ENCODE peak calls at places on chromosomes 3 and 15, in seven cellular contexts. D is activated gamma-delta T cell treated with Interleukin-2 at 50 U/mL for 16 hours; Q is naive thymus-derived CD8-positive, alpha-beta T cell; I is SK-N-SH; E is brain microvascular endothelial cell; N is mesendoderm; F is AML-193. J is an unnamed sample.

GRCh38 chr3:69095636-69096035 is 10.9 kb downstream of the ARL6IP5 start:
- DNase-seq in D (no peak), Q (peak), I (no peak), E (no peak), N (no peak), F (no peak), J (peak)

GRCh38 chr3:45677045-45677436 is 12.2 kb upstream of the SACM1L start:
- DNase-seq in D (peak), Q (peak), I (no peak), E (peak), N (peak), F (peak), J (peak)

GRCh38 chr3:37279226-37279625 is 104.8 kb upstream of the LRRFIP2 start:
- DNase-seq in D (no peak), Q (no peak), I (peak), E (no peak), N (no peak), F (no peak), J (no peak)

GRCh38 chr15:66993874-66994696 is 71.3 kb upstream of the SMAD3 start:
- DNase-seq in D (no peak), Q (no peak), I (no peak), E (no peak), N (no peak), F (no peak), J (no peak)

GRCh38 chr15:91548588-91548987 is 304.9 kb upstream of the SLCO3A1 start:
- DNase-seq in D (no peak), Q (no peak), I (no peak), E (no peak), N (no peak), F (no peak), J (no peak)

GRCh38 chr3:85592256-85592655 is 633.5 kb downstream of the CADM2 start:
- DNase-seq in D (no peak), Q (no peak), I (no peak), E (no peak), N (no peak), F (no peak), J (no peak)

GRCh38 chr3:135125171-135125801 is 330.2 kb downstream of the EPHB1 start:
- DNase-seq in D (no peak), Q (no peak), I (no peak), E (peak), N (peak), F (peak), J (peak)

GRCh38 chr15:45429974-45430792 is 51.8 kb upstream of the GATM start:
- DNase-seq in D (peak), Q (peak), I (peak), E (peak), N (peak), F (peak), J (peak)

GRCh38 chr3:111577798-111578685 is 17.1 kb downstream of the ZBED2 start:
- DNase-seq in D (no peak), Q (no peak), I (peak), E (peak), N (peak), F (peak), J (peak)

GRCh38 chr3:195760345-195760983 is 39.7 kb downstream of the MUC20 start:
- DNase-seq in D (no peak), Q (no peak), I (no peak), E (no peak), N (no peak), F (no peak), J (no peak)

GRCh38 chr15:34275721-34276120 is 50.9 kb downstream of the EMC4 start:
- DNase-seq in D (no peak), Q (no peak), I (no peak), E (no peak), N (no peak), F (no peak), J (no peak)

GRCh38 chr15:34014556-34014955 is 24.4 kb downstream of the AVEN start:
- DNase-seq in D (no peak), Q (no peak), I (no peak), E (peak), N (no peak), F (no peak), J (no peak)

GRCh38 chr15:25058080-25058785 is 103.4 kb downstream of the SNRPN start:
- DNase-seq in D (no peak), Q (no peak), I (no peak), E (no peak), N (no peak), F (no peak), J (no peak)

GRCh38 chr3:77078279-77078678 is 38.4 kb downstream of the ROBO2 start:
- DNase-seq in D (no peak), Q (no peak), I (no peak), E (no peak), N (no peak), F (no peak), J (no peak)

GRCh38 chr15:80401471-80401870 is 2.7 kb upstream of the ARNT2 start:
- DNase-seq in D (no peak), Q (no peak), I (no peak), E (no peak), N (no peak), F (no peak), J (no peak)

GRCh38 chr15:25545889-25546288 is 107.1 kb upstream of the UBE3A start:
- DNase-seq in D (no peak), Q (no peak), I (no peak), E (no peak), N (no peak), F (no peak), J (no peak)

GRCh38 chr15:97189152-97189551 is 771.4 kb upstream of the ARRDC4 start:
- DNase-seq in D (no peak), Q (no peak), I (no peak), E (peak), N (no peak), F (no peak), J (no peak)

GRCh38 chr15:68700395-68701123 is 120.1 kb downstream of the ANP32A start:
- DNase-seq in D (no peak), Q (no peak), I (peak), E (peak), N (peak), F (no peak), J (peak)

GRCh38 chr3:11799777-11800176 is 46.9 kb downstream of the TAMM41 start:
- DNase-seq in D (no peak), Q (no peak), I (no peak), E (no peak), N (no peak), F (no peak), J (no peak)

GRCh38 chr3:149307435-149307783 is 26.0 kb downstream of the TM4SF18 start:
- DNase-seq in D (no peak), Q (no peak), I (no peak), E (no peak), N (no peak), F (peak), J (peak)

GRCh38 chr15:99384992-99385669 is 133.8 kb downstream of the LRRC28 start:
- DNase-seq in D (no peak), Q (no peak), I (no peak), E (no peak), N (peak), F (no peak), J (no peak)

GRCh38 chr3:132892956-132893355 is 145.2 kb upstream of the TMEM108 start:
- DNase-seq in D (no peak), Q (no peak), I (no peak), E (no peak), N (no peak), F (no peak), J (no peak)

GRCh38 chr3:17979248-17979647 is 236.8 kb upstream of the TBC1D5 start:
- DNase-seq in D (no peak), Q (no peak), I (no peak), E (peak), N (peak), F (peak), J (peak)

GRCh38 chr15:40270246-40270995 is 12.4 kb downstream of the ANKRD63 start:
- DNase-seq in D (no peak), Q (no peak), I (no peak), E (no peak), N (no peak), F (no peak), J (no peak)

GRCh38 chr15:88756926-88757325 is 46.3 kb upstream of the ACAN start:
- DNase-seq in D (no peak), Q (no peak), I (no peak), E (no peak), N (no peak), F (no peak), J (no peak)

GRCh38 chr3:3998140-3998977 is 199.1 kb downstream of the LRRN1 start:
- DNase-seq in D (peak), Q (peak), I (peak), E (peak), N (peak), F (peak), J (peak)

GRCh38 chr15:79122943-79123342 is 32.4 kb upstream of the RASGRF1 start:
- DNase-seq in D (no peak), Q (no peak), I (no peak), E (no peak), N (no peak), F (no peak), J (no peak)

GRCh38 chr3:144809381-144809780 is 837.8 kb downstream of the DIPK2A start:
- DNase-seq in D (no peak), Q (no peak), I (no peak), E (no peak), N (no peak), F (peak), J (no peak)

GRCh38 chr3:45103753-45104714 is 42.1 kb downstream of the CDCP1 start:
- DNase-seq in D (no peak), Q (no peak), I (no peak), E (no peak), N (no peak), F (no peak), J (no peak)

GRCh38 chr15:56207711-56208110 is 36.0 kb downstream of the RFX7 start:
- DNase-seq in D (no peak), Q (peak), I (no peak), E (no peak), N (no peak), F (no peak), J (no peak)

GRCh38 chr15:63605816-63606215 is 8.6 kb downstream of the FBXL22 start:
- DNase-seq in D (peak), Q (peak), I (no peak), E (no peak), N (no peak), F (no peak), J (peak)

GRCh38 chr3:58041826-58042324 is 33.7 kb downstream of the FLNB start:
- DNase-seq in D (no peak), Q (no peak), I (no peak), E (peak), N (no peak), F (no peak), J (no peak)

GRCh38 chr15:45150997-45151396 is 21.2 kb downstream of the DUOX1 start:
- DNase-seq in D (no peak), Q (no peak), I (no peak), E (no peak), N (no peak), F (no peak), J (no peak)

GRCh38 chr3:146577662-146578061 is 27.5 kb downstream of the PLSCR5 start:
- DNase-seq in D (peak), Q (peak), I (peak), E (peak), N (peak), F (peak), J (peak)

GRCh38 chr3:129005526-129006303 is 4.6 kb downstream of the EFCC1 start:
- DNase-seq in D (no peak), Q (no peak), I (no peak), E (no peak), N (no peak), F (peak), J (no peak)

GRCh38 chr3:106629215-106629832 is 747.9 kb upstream of the CCDC54 start:
- DNase-seq in D (no peak), Q (no peak), I (no peak), E (no peak), N (peak), F (no peak), J (peak)

GRCh38 chr3:151896662-151897012 is 23.2 kb downstream of the SUCNR1 start:
- DNase-seq in D (no peak), Q (no peak), I (no peak), E (no peak), N (no peak), F (no peak), J (no peak)

GRCh38 chr3:127061641-127062040 is 78.7 kb downstream of the PLXNA1 start:
- DNase-seq in D (no peak), Q (no peak), I (no peak), E (no peak), N (peak), F (no peak), J (no peak)